ENCODE peak calls at places on chromosomes 7 and 10, in six cellular contexts. P is left cardiac atrium; S is activated effector memory CD4-positive, alpha-beta T cell treated with anti-CD3 and anti-CD28 coated beads, Interleukin-2, amount 50 U/mL, for 16 hours; Z is T1000; L is MCF 10A; D is stimulated activated CD4-positive, alpha-beta T cell treated with anti-CD3 and anti-CD28 coated beads, Interleukin-1b, Interleukin-23, amount 100 ng/mL, for 24 hours. O is an unnamed sample.

GRCh38 chr7:38512704-38513103 is 118.5 kb downstream of the AMPH start:
- DNase-seq in P (no peak), S (no peak), Z (no peak), L (peak), D (no peak), O (peak)

GRCh38 chr10:112307631-112308502 is 24.7 kb downstream of the TECTB start:
- DNase-seq in P (no peak), S (peak), Z (no peak), L (peak), D (no peak), O (peak)

GRCh38 chr7:22728416-22729029 is 1.5 kb downstream of the IL6 start:
- DNase-seq in P (no peak), S (no peak), Z (no peak), L (peak), D (no peak), O (peak)

GRCh38 chr7:672891-673290 is 53.6 kb upstream of the DNAAF5 start:
- DNase-seq in P (no peak), S (no peak), Z (no peak), L (no peak), D (no peak), O (no peak)

GRCh38 chr7:20033621-20034200 is 183.5 kb downstream of the MACC1 start:
- DNase-seq in P (no peak), S (no peak), Z (no peak), L (peak), D (no peak), O (peak)

GRCh38 chr7:24979470-24979862 is 512 bp downstream of the OSBPL3 start:
- DNase-seq in P (peak), S (peak), Z (peak), L (peak), D (no peak), O (peak)

GRCh38 chr7:157652954-157653826 is 316.4 kb downstream of the DNAJB6 start:
- DNase-seq in P (no peak), S (no peak), Z (no peak), L (no peak), D (no peak), O (no peak)

GRCh38 chr10:11849908-11850307 is 26.8 kb downstream of the PROSER2 start:
- DNase-seq in P (no peak), S (no peak), Z (no peak), L (no peak), D (no peak), O (no peak)

GRCh38 chr7:27182861-27183681 is 2.0 kb downstream of the HOXA11 start:
- DNase-seq in P (no peak), S (peak), Z (no peak), L (no peak), D (no peak), O (no peak)

GRCh38 chr10:59079386-59080226 is 96.8 kb upstream of the PHYHIPL start:
- DNase-seq in P (no peak), S (no peak), Z (no peak), L (peak), D (no peak), O (peak)

O was measured in epithelial cell of esophagus.